ENCODE peak calls at places on chromosome 15, in four cellular contexts. U, O, F and E are unnamed samples.

GRCh38 chr15:77666296-77666660 is 33.6 kb upstream of the LINGO1 start:
- DNase-seq in U (no peak), O (no peak), F (no peak), E (no peak)

GRCh38 chr15:34271493-34271892 is 46.7 kb downstream of the EMC4 start:
- DNase-seq in U (no peak), O (peak), F (no peak), E (peak)

GRCh38 chr15:33310481-33311311 is at the start of gene RYR3:
- DNase-seq in U (no peak), O (no peak), F (peak), E (no peak)

GRCh38 chr15:101510212-101511197 is 21.0 kb upstream of the PCSK6 start:
- DNase-seq in U (no peak), O (no peak), F (no peak), E (no peak)

GRCh38 chr15:74265046-74265639 is 29.0 kb downstream of the CCDC33 start:
- DNase-seq in U (no peak), O (no peak), F (peak), E (no peak)

GRCh38 chr15:59186501-59186900 is 20.1 kb upstream of the LDHAL6B start:
- DNase-seq in U (no peak), O (peak), F (no peak), E (no peak)

GRCh38 chr15:43775411-43775965 is 1.3 kb downstream of the ELL3 start:
- DNase-seq in U (peak), O (peak), F (peak), E (no peak)

GRCh38 chr15:74127954-74128784 is 2.2 kb upstream of the ISLR2 start:
- DNase-seq in U (no peak), O (no peak), F (peak), E (no peak)

GRCh38 chr15:96367436-96368200 is 37.1 kb downstream of the NR2F2 start:
- DNase-seq in U (no peak), O (no peak), F (peak), E (no peak)

GRCh38 chr15:67177750-67178149 is 76.7 kb downstream of the AAGAB start:
- DNase-seq in U (no peak), O (peak), F (no peak), E (no peak)

GRCh38 chr15:72237286-72238224 is 6.6 kb upstream of the PKM start:
- DNase-seq in U (peak), O (peak), F (peak), E (peak)

GRCh38 chr15:79682285-79682684 is 214.5 kb downstream of the MTHFS start:
- DNase-seq in U (no peak), O (peak), F (no peak), E (peak)

GRCh38 chr15:60299452-60300047 is 98.2 kb downstream of the ANXA2 start:
- DNase-seq in U (peak), O (peak), F (peak), E (no peak)

GRCh38 chr15:24068102-24068501 is 381.0 kb upstream of the NDN start:
- DNase-seq in U (no peak), O (no peak), F (no peak), E (no peak)

GRCh38 chr15:23467110-23467600 is 20.1 kb upstream of the GOLGA6L2 start:
- DNase-seq in U (no peak), O (peak), F (no peak), E (no peak)

GRCh38 chr15:65423977-65424679 is 1.4 kb upstream of the IGDCC4 start:
- DNase-seq in U (no peak), O (no peak), F (peak), E (no peak)

GRCh38 chr15:71294636-71295241 is 179.5 kb downstream of the THSD4 start:
- DNase-seq in U (no peak), O (peak), F (no peak), E (peak)

GRCh38 chr15:75067123-75067854 is 43.9 kb downstream of the PPCDC start:
- DNase-seq in U (no peak), O (peak), F (no peak), E (no peak)

GRCh38 chr15:78097667-78098066 is 5.3 kb downstream of the SH2D7 start:
- DNase-seq in U (no peak), O (no peak), F (peak), E (no peak)

GRCh38 chr15:89356634-89357298 is 22.1 kb upstream of the POLG start:
- DNase-seq in U (no peak), O (no peak), F (no peak), E (no peak)
- TF ChIP-seq CTCF in U (peak), O (peak), F (peak), E (peak)

GRCh38 chr15:39979606-39980005 is 45.7 kb downstream of the EIF2AK4 start:
- DNase-seq in U (no peak), O (no peak), F (no peak), E (no peak)

GRCh38 chr15:39969002-39969394 is 35.1 kb downstream of the EIF2AK4 start:
- DNase-seq in U (no peak), O (no peak), F (no peak), E (no peak)

GRCh38 chr15:39969871-39970270 is 36.0 kb downstream of the EIF2AK4 start:
- DNase-seq in U (peak), O (peak), F (no peak), E (no peak)

GRCh38 chr15:39976291-39977274 is 42.7 kb downstream of the EIF2AK4 start:
- DNase-seq in U (peak), O (peak), F (peak), E (no peak)

DNA sequence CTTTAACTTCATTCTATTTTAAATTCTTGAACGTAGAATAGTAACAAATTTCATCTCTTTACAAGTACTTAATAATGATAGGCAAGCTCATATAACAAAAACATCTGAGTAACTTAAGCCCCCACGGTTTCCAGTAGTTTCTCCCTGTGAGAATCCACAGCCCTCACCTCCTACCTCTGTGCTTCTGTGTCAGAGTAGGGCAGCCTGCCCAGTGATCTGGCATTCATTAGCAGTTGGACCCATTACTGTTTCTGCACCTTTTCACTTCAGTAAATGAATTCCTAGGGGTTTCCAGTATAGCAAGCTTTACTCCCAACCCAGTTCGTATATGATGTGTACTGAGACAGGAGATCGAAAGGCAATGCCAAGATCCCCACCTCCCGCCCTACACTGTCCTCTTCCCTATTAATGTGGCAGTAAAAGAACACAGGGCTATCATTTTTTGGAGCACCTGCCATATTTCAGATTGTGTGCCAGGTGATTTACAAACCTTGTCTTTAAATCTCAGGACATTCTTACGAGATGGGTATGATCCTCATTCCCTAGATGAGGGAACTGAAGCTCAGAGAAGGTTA is 40.8 kb downstream of the EIF2AK4 start:
- DNase-seq in U (no peak), O (no peak), F (no peak), E (no peak)
- TF ChIP-seq CTCF in U (no peak), O (no peak), F (no peak), E (no peak)

DNA sequence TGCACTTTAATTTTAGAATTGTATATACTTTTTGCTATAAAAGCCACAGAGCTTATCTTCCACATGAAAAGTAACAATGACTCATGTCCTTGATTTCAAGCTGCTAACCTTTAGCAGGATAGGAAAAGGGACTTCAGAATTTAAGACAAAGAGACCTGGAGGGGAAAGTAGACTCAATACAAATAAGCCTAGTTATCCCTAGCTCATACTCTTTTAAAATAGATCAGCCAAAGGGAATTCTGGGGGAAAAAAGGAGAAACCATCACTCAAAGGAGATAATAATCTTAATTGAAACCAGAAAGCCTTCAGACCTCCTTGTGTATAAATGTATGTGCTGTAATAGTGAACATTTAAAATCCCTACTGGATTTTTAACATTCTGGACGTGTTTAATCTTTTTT is 930.3 kb downstream of the NTRK3 start:
- DNase-seq in U (no peak), O (peak), F (no peak), E (no peak)
- TF ChIP-seq CTCF in U (no peak), O (no peak), F (no peak), E (no peak)

GRCh38 chr15:52529289-52529929 is 729 bp upstream of the MYO5A start:
- DNase-seq in U (no peak), O (no peak), F (no peak), E (no peak)

GRCh38 chr15:52527898-52528464 is 699 bp downstream of the MYO5A start:
- DNase-seq in U (peak), O (peak), F (no peak), E (no peak)

GRCh38 chr15:52529940-52530339 is 1.3 kb upstream of the MYO5A start:
- DNase-seq in U (no peak), O (no peak), F (no peak), E (no peak)

GRCh38 chr15:52527196-52527897 is 1.3 kb downstream of the MYO5A start:
- DNase-seq in U (no peak), O (no peak), F (no peak), E (no peak)

GRCh38 chr15:52528465-52529288 is at the start of gene MYO5A:
- DNase-seq in U (peak), O (peak), F (peak), E (no peak)
- TF ChIP-seq CTCF in U (no peak), O (peak), F (peak), E (peak)

GRCh38 chr15:45441686-45442085 is 63.3 kb upstream of the GATM start:
- DNase-seq in U (peak), O (no peak), F (no peak), E (no peak)

GRCh38 chr15:45442497-45443135 is 64.3 kb upstream of the GATM start:
- DNase-seq in U (no peak), O (peak), F (no peak), E (no peak)

GRCh38 chr15:45441036-45441435 is 62.7 kb upstream of the GATM start:
- DNase-seq in U (no peak), O (no peak), F (no peak), E (no peak)

GRCh38 chr15:45435124-45435903 is 57.0 kb upstream of the GATM start:
- DNase-seq in U (no peak), O (no peak), F (no peak), E (no peak)

GRCh38 chr15:45439521-45439931 is 61.2 kb upstream of the GATM start:
- DNase-seq in U (no peak), O (no peak), F (no peak), E (no peak)
- TF ChIP-seq CTCF in U (no peak), O (no peak), F (no peak), E (no peak)

DNA sequence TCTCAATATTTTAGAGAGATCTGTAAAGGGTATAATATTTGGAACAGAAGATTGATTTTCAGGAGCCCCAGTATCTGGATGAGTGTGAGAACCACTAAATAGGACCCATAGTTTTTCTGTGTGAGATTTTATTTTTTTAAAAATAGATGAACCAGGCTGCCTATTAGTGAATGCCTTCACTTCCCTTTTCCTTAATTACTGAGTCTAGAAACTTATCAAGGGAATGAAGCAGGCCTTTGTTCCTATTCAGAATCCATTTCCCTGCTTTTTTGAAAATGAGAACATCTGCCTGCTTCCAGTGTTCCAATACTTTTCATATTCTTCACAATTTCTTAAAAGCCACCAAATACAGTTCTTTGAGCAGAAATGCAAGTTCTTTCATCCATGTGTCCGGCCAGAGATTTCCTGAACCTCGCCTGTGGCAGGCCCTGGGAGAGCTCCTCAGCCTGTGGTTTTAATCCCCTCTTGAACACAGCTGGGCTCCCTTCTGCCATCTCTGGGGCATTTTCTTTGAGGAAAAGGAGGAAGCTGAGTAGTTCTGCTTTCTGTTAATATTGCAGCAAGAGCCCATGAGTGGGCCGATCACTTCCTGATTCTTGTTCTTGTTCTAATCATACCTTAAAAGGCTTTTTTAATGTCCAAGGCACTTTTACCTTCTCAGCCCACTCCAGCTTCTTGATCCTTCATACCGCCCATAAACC is 4.7 kb downstream of the EHD4 start:
- DNase-seq in U (peak), O (no peak), F (peak), E (no peak)
- TF ChIP-seq CTCF in U (no peak), O (no peak), F (no peak), E (no peak)

GRCh38 chr15:87961851-87962816 is 294.4 kb downstream of the NTRK3 start:
- DNase-seq in U (no peak), O (no peak), F (no peak), E (no peak)

GRCh38 chr15:87959658-87960057 is 296.9 kb downstream of the NTRK3 start:
- DNase-seq in U (no peak), O (no peak), F (no peak), E (no peak)

GRCh38 chr15:87955284-87955909 is 301.1 kb downstream of the NTRK3 start:
- DNase-seq in U (no peak), O (no peak), F (no peak), E (no peak)

GRCh38 chr15:87954783-87955182 is 301.8 kb downstream of the NTRK3 start:
- DNase-seq in U (no peak), O (no peak), F (no peak), E (no peak)

DNA sequence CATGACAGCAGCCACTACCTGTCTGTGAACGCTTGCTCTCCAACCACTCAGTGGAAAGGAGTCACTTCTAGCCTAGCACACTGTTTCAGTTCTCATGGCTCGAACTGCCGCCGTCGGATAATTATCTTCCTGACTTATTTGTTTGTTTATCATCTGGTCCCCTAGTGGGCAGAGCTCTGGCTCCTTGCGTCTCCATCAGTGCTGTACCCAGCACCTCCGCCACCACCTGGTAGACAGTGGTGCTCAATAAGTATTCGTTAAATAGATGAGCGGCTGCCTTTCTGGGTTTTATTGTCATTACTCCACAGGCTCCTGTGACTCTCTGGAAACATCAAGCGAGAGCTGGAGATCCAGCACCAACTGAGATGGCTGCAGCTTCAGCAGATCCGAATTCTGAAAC is 297.5 kb downstream of the NTRK3 start:
- DNase-seq in U (no peak), O (no peak), F (peak), E (no peak)
- TF ChIP-seq CTCF in U (no peak), O (peak), F (peak), E (no peak)

GRCh38 chr15:25943831-25944230 is 80.7 kb upstream of the ATP10A start:
- DNase-seq in U (no peak), O (no peak), F (no peak), E (no peak)

GRCh38 chr15:25944386-25944785 is 81.3 kb upstream of the ATP10A start:
- DNase-seq in U (no peak), O (no peak), F (no peak), E (no peak)

GRCh38 chr15:25946241-25946786 is 83.2 kb upstream of the ATP10A start:
- DNase-seq in U (no peak), O (no peak), F (peak), E (no peak)

GRCh38 chr15:25950014-25950413 is 86.9 kb upstream of the ATP10A start:
- DNase-seq in U (no peak), O (no peak), F (no peak), E (no peak)

DNA sequence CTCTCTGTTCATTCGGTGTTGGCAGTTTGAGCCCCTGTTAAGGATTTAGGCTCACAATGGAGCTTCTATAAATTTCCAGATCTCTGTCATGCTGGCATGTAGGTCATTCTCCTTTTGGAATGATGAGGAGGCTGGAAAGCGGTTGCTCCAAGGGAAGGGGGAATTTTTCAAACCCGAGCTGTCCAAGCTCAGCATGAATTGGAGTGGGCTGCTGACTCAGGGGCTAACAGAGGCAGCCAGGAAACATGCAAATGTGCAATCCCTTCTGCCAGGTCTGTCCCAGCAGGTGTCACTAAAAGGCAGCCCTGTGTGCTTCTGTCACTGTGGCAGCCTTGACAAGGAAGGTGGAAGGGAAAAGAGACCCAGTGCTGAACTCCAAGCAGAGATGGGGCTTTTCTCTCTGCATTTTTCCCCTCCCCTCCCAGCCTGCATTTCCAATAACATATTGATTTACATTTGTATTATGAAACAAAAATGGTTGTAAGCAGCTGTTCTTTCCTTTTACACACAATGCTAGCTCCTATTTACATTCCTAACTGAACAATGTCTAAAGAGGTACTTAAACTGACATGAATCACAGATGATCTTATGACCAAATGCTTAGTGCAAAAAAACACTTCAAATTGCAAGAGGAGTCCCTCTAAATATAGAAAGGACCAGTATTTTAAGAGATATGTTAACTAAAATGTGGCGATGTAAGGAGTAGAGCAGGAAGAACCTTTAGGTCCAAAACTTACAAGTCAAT is 84.4 kb upstream of the ATP10A start:
- DNase-seq in U (no peak), O (peak), F (peak), E (no peak)
- TF ChIP-seq CTCF in U (no peak), O (peak), F (peak), E (no peak)